ENCODE peak calls at places on chromosomes 12 and 14, in nine cellular contexts. Y is right lobe of liver; L is mucosa of descending colon; V is upper lobe of right lung; W is PC-3; N is CD4-positive, alpha-beta T cell; O is fibroblast of lung; S is AG04450; E is esophagus muscularis mucosa. Q is an unnamed sample.

GRCh38 chr12:89844539-89844938 is 135.9 kb upstream of the ATP2B1 start:
- DNase-seq in Y (no peak), L (no peak), V (no peak), W (no peak), N (no peak), O (no peak), S (no peak), E (no peak), Q (no peak)

GRCh38 chr12:93380480-93381121 is 2.9 kb downstream of the NUDT4 start:
- DNase-seq in Y (no peak), L (no peak), V (no peak), W (peak; percentile 63), N (no peak), O (peak; percentile 62), S (no peak), E (no peak), Q (no peak)

GRCh38 chr12:132014092-132014914 is 64.6 kb downstream of the EP400 start:
- DNase-seq in Y (no peak), L (no peak), V (peak; percentile 50), W (no peak), N (no peak), O (no peak), S (no peak), E (no peak), Q (peak; percentile 26)

GRCh38 chr14:56808314-56809201 is 1.7 kb downstream of the OTX2 start:
- DNase-seq in Y (no peak), L (no peak), V (no peak), W (no peak), N (no peak), O (no peak), S (no peak), E (no peak), Q (no peak)

GRCh38 chr12:1840561-1840960 is 20.2 kb downstream of the LRTM2 start:
- DNase-seq in Y (peak; percentile 24), L (peak; percentile 22), V (peak; percentile 49), W (no peak), N (no peak), O (no peak), S (no peak), E (no peak), Q (peak; percentile 29)

GRCh38 chr12:50257226-50258166 is 25.8 kb downstream of the LIMA1 start:
- DNase-seq in Y (no peak), L (no peak), V (no peak), W (peak; percentile 65), N (no peak), O (peak; percentile 78), S (no peak), E (no peak), Q (no peak)

GRCh38 chr12:99004799-99005474 is 359.8 kb downstream of the APAF1 start:
- DNase-seq in Y (no peak), L (no peak), V (no peak), W (no peak), N (no peak), O (no peak), S (no peak), E (no peak), Q (no peak)

GRCh38 chr12:2768224-2768961 is 26.4 kb upstream of the FKBP4 start:
- DNase-seq in Y (no peak), L (no peak), V (no peak), W (no peak), N (no peak), O (no peak), S (no peak), E (no peak), Q (no peak)

GRCh38 chr12:12432373-12432772 is 75.5 kb downstream of the BORCS5 start:
- DNase-seq in Y (no peak), L (no peak), V (no peak), W (peak; percentile 95), N (no peak), O (peak; percentile 99), S (peak; percentile 94), E (no peak), Q (no peak)

GRCh38 chr14:53542692-53543091 is 389.6 kb upstream of the DDHD1 start:
- DNase-seq in Y (peak; percentile 44), L (no peak), V (no peak), W (peak; percentile 75), N (no peak), O (peak; percentile 67), S (no peak), E (no peak), Q (no peak)
- TF ChIP-seq CTCF in Y (no peak), L (no peak), V (no peak), W (no peak), N (no peak), O (no peak), S (no peak), E (no peak), Q (no peak)

GRCh38 chr14:99989032-99989431 is 76.2 kb upstream of the EVL start:
- DNase-seq in Y (no peak), L (no peak), V (no peak), W (no peak), N (no peak), O (no peak), S (no peak), E (no peak), Q (no peak)
- H3K9me3 ChIP-seq in Y (no peaks in the 10 kb centered on the region), L (no peaks in the 10 kb centered on the region), V (no peaks in the 10 kb centered on the region), W (no peaks in the 10 kb centered on the region), N (no peaks in the 10 kb centered on the region), O (no peaks in the 10 kb centered on the region), S (no peaks in the 10 kb centered on the region), E (no peaks in the 10 kb centered on the region), Q (no peaks in the 10 kb centered on the region)

DNA sequence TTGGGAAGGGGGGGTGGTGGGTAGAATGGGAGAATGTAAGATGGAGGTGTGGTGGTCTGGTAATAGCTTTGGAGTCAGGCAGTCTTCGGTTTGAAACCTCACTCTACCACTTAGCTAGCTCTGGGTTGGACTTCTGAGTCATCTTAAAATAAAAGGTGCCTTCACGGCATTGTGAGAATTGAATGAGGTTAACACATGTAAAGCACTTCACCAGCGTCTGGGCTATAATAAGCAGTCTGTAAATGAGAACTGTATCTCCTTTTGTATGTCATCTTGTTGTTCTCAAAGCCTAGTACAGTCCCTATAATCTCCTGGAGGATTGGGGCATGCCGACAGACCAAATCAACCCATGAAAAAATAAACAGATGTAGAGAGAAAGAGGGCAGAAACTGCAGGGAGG is 11.2 kb downstream of the C2CD5 start:
- DNase-seq in Y (no peak), L (no peak), V (no peak), W (no peak), N (no peak), O (no peak), S (no peak), E (no peak), Q (no peak)
- TF ChIP-seq CTCF in Y (no peak), L (no peak), V (no peak), W (no peak), N (no peak), O (no peak), S (no peak), E (no peak), Q (no peak)

DNA sequence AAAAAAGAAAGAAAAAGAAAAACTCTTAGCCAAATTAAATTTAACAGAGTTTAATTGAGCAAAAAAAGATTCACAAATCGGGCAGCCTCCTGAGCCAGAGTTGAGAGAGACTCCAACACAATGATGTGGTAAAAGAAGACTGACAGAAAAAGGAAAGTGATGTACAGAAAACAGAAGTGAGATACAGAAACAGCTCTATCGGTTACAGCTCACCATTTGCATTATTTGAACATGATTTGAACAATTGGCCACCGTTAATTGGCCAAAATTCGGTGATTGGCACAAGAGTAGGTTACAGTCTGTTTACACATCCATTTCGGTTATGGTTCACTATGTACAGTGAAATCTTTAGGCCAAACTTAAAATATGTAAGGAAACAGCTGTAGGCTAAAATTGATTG is 117.7 kb downstream of the SPTSSA start:
- DNase-seq in Y (no peak), L (no peak), V (no peak), W (no peak), N (no peak), O (no peak), S (no peak), E (no peak), Q (no peak)
- H3K9me3 ChIP-seq in Y (no peaks in the 10 kb centered on the region), L (no peaks in the 10 kb centered on the region), V (no peaks in the 10 kb centered on the region), W (no peaks in the 10 kb centered on the region), N (no peaks in the 10 kb centered on the region), O (no peaks in the 10 kb centered on the region), S (peaks cover 7% of the 10 kb centered on the region), E (no peaks in the 10 kb centered on the region), Q (no peaks in the 10 kb centered on the region)

GRCh38 chr14:104075530-104076151 is 9.9 kb upstream of the ASPG start:
- DNase-seq in Y (no peak), L (no peak), V (no peak), W (peak; percentile 63), N (no peak), O (peak; percentile 22), S (no peak), E (no peak), Q (no peak)
- TF ChIP-seq CTCF in Y (peak; percentile 37), L (no peak), V (peak; percentile 23), W (peak; percentile 84), N (peak; percentile 14), O (peak; percentile 58), S (peak; percentile 35), E (peak; percentile 9), Q (peak; percentile 13)

DNA sequence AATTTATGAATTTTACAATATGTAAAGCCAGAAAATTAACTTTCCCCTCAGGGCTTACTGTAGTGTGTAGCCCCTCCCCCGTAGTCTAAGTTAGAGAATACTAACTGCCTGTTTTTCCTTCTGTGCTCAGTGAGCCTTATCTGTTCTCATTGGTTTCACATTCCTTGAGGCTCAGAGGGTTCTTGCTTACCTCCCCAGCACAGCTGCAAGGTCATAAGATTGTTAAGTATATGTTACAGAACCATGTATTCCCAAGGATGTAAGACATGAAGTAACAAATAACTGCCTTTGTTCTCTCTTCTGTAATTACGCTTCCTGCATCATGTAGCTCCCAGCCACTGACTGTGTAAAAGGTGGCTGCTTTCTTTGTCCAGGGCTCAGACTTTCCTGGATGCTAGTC is 1351.1 kb downstream of the TMEM121 start:
- DNase-seq in Y (no peak), L (no peak), V (no peak), W (no peak), N (no peak), O (no peak), S (no peak), E (no peak), Q (no peak)
- H3K9me3 ChIP-seq in Y (no peaks in the 10 kb centered on the region), L (no peaks in the 10 kb centered on the region), V (no peaks in the 10 kb centered on the region), W (no peaks in the 10 kb centered on the region), N (no peaks in the 10 kb centered on the region), O (no peaks in the 10 kb centered on the region), S (peaks cover 10% of the 10 kb centered on the region), E (no peaks in the 10 kb centered on the region), Q (no peaks in the 10 kb centered on the region)

DNA sequence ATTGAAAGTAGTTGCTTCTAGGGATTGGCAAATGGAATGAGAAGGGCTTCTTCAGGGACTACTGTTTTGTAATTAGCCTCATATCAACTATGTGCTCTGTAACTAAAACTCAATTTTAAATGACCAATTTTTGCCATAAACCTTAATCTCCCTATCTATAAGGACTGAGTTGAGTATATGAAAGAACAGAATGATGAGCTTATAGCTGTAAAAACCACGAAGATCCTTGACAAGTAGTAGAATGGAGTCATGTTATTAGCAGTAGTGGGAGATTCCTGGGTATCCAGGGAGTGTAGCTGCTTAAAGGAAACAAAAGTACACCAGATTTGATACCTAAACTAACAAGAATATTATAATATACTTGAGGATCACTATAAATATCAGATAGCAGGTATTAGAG is 28.0 kb downstream of the LGALS3 start:
- DNase-seq in Y (no peak), L (no peak), V (no peak), W (no peak), N (no peak), O (no peak), S (no peak), E (no peak), Q (no peak)
- TF ChIP-seq CTCF in Y (no peak), L (no peak), V (no peak), W (no peak), N (no peak), O (no peak), S (no peak), E (no peak), Q (no peak)

GRCh38 chr12:114501474-114501807 is 95.5 kb upstream of the TBX5 start:
- DNase-seq in Y (no peak), L (no peak), V (no peak), W (no peak), N (no peak), O (no peak), S (no peak), E (no peak), Q (no peak)
- H3K9me3 ChIP-seq in Y (no peaks in the 10 kb centered on the region), L (no peaks in the 10 kb centered on the region), V (no peaks in the 10 kb centered on the region), W (no peaks in the 10 kb centered on the region), N (no peaks in the 10 kb centered on the region), O (no peaks in the 10 kb centered on the region), S (no peaks in the 10 kb centered on the region), E (no peaks in the 10 kb centered on the region), Q (no peaks in the 10 kb centered on the region)